ENCODE peak calls at places on chromosomes 13 and 19, in seven cellular contexts. K, G, M, N, U, X and V are unnamed samples. For H3K36me3, the result is how much of the 10 kb centered on the place peaks cover.

GRCh38 chr19:38433268-38433733 is at the start of gene RYR1:
- DNase-seq in U (peak), M (peak), N (no peak), G (no peak), K (peak), X (peak), V (peak)

GRCh38 chr19:2308114-2308556 is at the start of gene LINGO3:
- DNase-seq in U (no peak), G (no peak), N (no peak), X (no peak), M (no peak), K (no peak), V (no peak)

GRCh38 chr19:31389874-31390273 is 40.6 kb upstream of the TSHZ3 start:
- DNase-seq in G (no peak), K (no peak), U (no peak), N (no peak), X (no peak), M (no peak), V (no peak)

GRCh38 chr19:1811942-1812425 is at the start of gene ATP8B3:
- DNase-seq in N (no peak), X (no peak), U (peak), G (no peak), M (peak), K (no peak), V (no peak)

GRCh38 chr13:40164137-40164536 is 502.3 kb downstream of the FOXO1 start:
- DNase-seq in N (no peak), U (no peak), X (no peak), K (no peak), M (no peak), G (no peak), V (no peak)

GRCh38 chr13:88154001-88154400 is 482.8 kb downstream of the SLITRK5 start:
- DNase-seq in U (no peak), X (no peak), M (no peak), N (no peak), G (no peak), K (no peak), V (no peak)

GRCh38 chr13:46369506-46370268 is 17.4 kb downstream of the RUBCNL start:
- DNase-seq in G (no peak), K (no peak), X (no peak), U (no peak), M (no peak), N (no peak), V (no peak)

GRCh38 chr13:101127741-101128353 is 288.5 kb downstream of the NALCN start:
- DNase-seq in X (no peak), U (peak), K (no peak), G (no peak), N (no peak), M (no peak), V (no peak)

GRCh38 chr13:26759907-26760834 is at the start of gene GPR12:
- DNase-seq in K (no peak), G (no peak), X (no peak), U (no peak), N (no peak), M (no peak), V (no peak)

GRCh38 chr19:51372649-51373504 is at the start of gene NKG7:
- DNase-seq in K (no peak), M (peak), X (no peak), G (no peak), U (peak), N (no peak), V (no peak)

GRCh38 chr19:51503428-51503827 is 1.8 kb upstream of the SIGLEC12 start:
- DNase-seq in X (no peak), K (no peak), N (no peak), U (no peak), G (no peak), M (no peak), V (no peak)

GRCh38 chr19:48218964-48219363 is 36.7 kb downstream of the CARD8 start:
- DNase-seq in K (no peak), X (no peak), N (no peak), G (no peak), U (no peak), M (no peak), V (no peak)

GRCh38 chr13:49374585-49375290 is 69.1 kb downstream of the CAB39L start:
- DNase-seq in G (no peak), N (no peak), X (no peak), K (no peak), U (no peak), M (no peak), V (no peak)

GRCh38 chr13:49369876-49370275 is 74.0 kb downstream of the CAB39L start:
- DNase-seq in G (no peak), M (no peak), U (no peak), K (no peak), N (no peak), X (no peak), V (no peak)

GRCh38 chr13:49370390-49370789 is 73.5 kb downstream of the CAB39L start:
- DNase-seq in M (no peak), U (no peak), X (no peak), G (no peak), N (no peak), K (no peak), V (no peak)

GRCh38 chr13:49373699-49374098 is 70.2 kb downstream of the CAB39L start:
- DNase-seq in G (no peak), N (no peak), K (no peak), M (no peak), U (no peak), X (no peak), V (no peak)

GRCh38 chr13:49371943-49372636 is 71.8 kb downstream of the CAB39L start:
- DNase-seq in N (no peak), G (no peak), M (no peak), U (peak), X (no peak), K (no peak), V (no peak)
- H3K27ac ChIP-seq in N (no peak), G (peak), M (no peak), U (no peak), X (no peak), K (no peak), V (no peak)

GRCh38 chr19:56150358-56150757 is 9.3 kb downstream of the ZNF444 start:
- DNase-seq in N (no peak), G (no peak), U (no peak), X (no peak), M (no peak), K (no peak), V (no peak)

GRCh38 chr19:56155124-56155687 is 14.1 kb downstream of the ZNF444 start:
- DNase-seq in N (no peak), K (no peak), X (no peak), U (no peak), G (no peak), M (no peak), V (no peak)

GRCh38 chr19:56153507-56153906 is 12.4 kb downstream of the ZNF444 start:
- DNase-seq in X (no peak), N (no peak), K (no peak), U (no peak), G (no peak), M (no peak), V (no peak)

GRCh38 chr19:56149656-56150038 is 8.6 kb downstream of the ZNF444 start:
- DNase-seq in M (no peak), U (no peak), K (no peak), X (no peak), G (no peak), N (no peak), V (no peak)

DNA sequence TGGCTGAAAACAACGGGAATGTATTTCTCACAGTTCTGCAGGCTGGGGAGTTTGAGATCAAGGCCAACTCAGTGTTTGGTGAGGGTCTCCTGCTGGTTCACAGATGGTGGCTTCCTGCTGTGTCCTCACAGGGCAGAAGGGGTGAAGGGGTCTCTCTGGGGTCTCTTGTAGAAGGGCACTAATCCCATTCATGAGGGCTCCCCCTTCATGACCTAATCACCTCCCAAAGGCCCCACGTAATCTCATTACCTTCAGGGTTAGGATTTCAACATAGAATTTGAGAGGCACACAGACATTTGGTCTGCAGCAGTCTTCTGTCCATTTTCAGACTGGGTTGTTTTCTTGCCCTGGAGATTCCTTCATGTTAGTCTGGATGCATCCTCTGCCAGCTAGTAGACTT is 11.6 kb downstream of the ZNF444 start:
- DNase-seq in X (no peak), K (no peak), M (no peak), N (no peak), G (no peak), U (no peak), V (no peak)
- H3K36me3 ChIP-seq in X (under half), K (under half), M (under half), N (under half), G (half or more), U (under half), V (under half)

GRCh38 chr19:5540208-5540607 is 27.5 kb downstream of the TINCR start:
- DNase-seq in M (no peak), G (no peak), X (no peak), K (no peak), N (no peak), U (no peak), V (no peak)

GRCh38 chr19:5536337-5536894 is 31.3 kb downstream of the TINCR start:
- DNase-seq in M (no peak), G (no peak), K (peak), N (no peak), X (peak), U (no peak), V (no peak)

GRCh38 chr19:5537870-5538269 is 29.9 kb downstream of the TINCR start:
- DNase-seq in X (no peak), G (no peak), K (no peak), M (no peak), N (no peak), U (no peak), V (no peak)

GRCh38 chr19:5541456-5541855 is 26.3 kb downstream of the TINCR start:
- DNase-seq in G (no peak), K (no peak), X (no peak), U (no peak), M (no peak), N (no peak), V (no peak)

DNA sequence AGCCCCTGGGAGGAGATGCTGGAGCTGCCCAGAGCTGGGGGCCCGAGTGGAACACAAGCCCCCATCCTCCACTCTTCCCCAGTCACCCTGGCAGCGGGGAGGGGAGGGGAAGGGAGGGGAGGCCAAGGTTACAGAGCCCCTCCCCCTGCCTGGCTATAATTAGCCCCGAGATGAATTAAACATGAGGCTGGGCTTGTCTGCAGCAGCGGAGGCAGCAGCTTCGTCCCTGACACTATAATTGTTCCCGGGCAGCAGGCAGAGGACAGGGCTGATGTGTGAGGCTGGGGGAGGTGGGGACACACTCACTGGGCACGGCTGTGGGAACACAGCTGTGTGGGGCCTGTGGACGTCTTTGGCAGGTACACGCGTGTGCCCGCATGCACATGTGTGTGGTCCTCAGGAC is 28.3 kb downstream of the TINCR start:
- DNase-seq in G (no peak), K (no peak), X (no peak), N (no peak), M (no peak), U (no peak), V (no peak)
- H3K27ac ChIP-seq in G (no peak), K (no peak), X (no peak), N (no peak), M (no peak), U (no peak), V (no peak)

GRCh38 chr19:10667867-10668266 is 13.7 kb downstream of the ILF3 start:
- DNase-seq in X (no peak), N (no peak), U (no peak), K (no peak), M (no peak), G (no peak), V (no peak)

GRCh38 chr19:10669246-10669645 is 15.1 kb downstream of the ILF3 start:
- DNase-seq in M (no peak), G (no peak), K (no peak), X (no peak), N (no peak), U (no peak), V (no peak)

GRCh38 chr19:10670876-10671804 is 17.0 kb downstream of the ILF3 start:
- DNase-seq in N (no peak), G (no peak), U (no peak), K (no peak), M (no peak), X (no peak), V (no peak)

GRCh38 chr19:10672529-10673150 is 18.5 kb downstream of the ILF3 start:
- DNase-seq in G (no peak), K (no peak), X (no peak), U (no peak), N (no peak), M (no peak), V (no peak)

DNA sequence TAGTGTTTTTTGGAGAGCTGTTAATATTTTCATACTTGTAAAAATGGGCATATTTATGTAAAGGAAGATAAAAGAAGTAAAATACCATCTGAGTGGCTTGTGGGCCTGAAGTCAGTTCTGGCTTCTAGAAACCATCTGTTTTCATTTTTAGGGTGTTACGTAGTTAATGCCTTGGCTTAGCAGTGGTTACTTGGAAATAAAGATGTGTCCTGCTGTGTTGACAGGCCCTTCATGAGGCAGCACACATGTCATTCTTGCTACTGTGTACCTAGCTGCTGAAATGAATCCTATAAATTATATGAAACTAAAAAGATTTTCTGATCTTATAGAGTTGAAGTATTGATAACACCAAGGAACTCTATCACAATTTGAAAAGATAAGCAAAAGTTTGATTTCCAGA is 16.0 kb downstream of the ILF3 start:
- DNase-seq in M (no peak), X (no peak), U (no peak), K (no peak), G (no peak), N (no peak), V (no peak)
- H3K36me3 ChIP-seq in M (under half), X (under half), U (under half), K (under half), G (under half), N (under half), V (under half)

GRCh38 chr19:10708261-10708660 is 7.0 kb downstream of the QTRT1 start:
- DNase-seq in G (no peak), X (no peak), U (no peak), N (no peak), K (no peak), M (no peak), V (no peak)

GRCh38 chr19:10707440-10707839 is 6.2 kb downstream of the QTRT1 start:
- DNase-seq in X (no peak), K (no peak), N (no peak), M (no peak), G (no peak), U (no peak), V (no peak)

GRCh38 chr19:10712041-10712440 is 5.8 kb upstream of the DNM2 start:
- DNase-seq in X (no peak), N (no peak), G (no peak), M (no peak), U (no peak), K (no peak), V (peak)

GRCh38 chr19:10701955-10702307 is 692 bp downstream of the QTRT1 start:
- DNase-seq in X (no peak), N (no peak), M (no peak), U (peak), G (no peak), K (no peak), V (peak)

GRCh38 chr19:10706990-10707389 is 5.8 kb downstream of the QTRT1 start:
- DNase-seq in N (no peak), U (no peak), K (no peak), X (no peak), M (no peak), G (no peak), V (no peak)
- H3K27ac ChIP-seq in N (no peak), U (no peak), K (no peak), X (no peak), M (no peak), G (no peak), V (no peak)

DNA sequence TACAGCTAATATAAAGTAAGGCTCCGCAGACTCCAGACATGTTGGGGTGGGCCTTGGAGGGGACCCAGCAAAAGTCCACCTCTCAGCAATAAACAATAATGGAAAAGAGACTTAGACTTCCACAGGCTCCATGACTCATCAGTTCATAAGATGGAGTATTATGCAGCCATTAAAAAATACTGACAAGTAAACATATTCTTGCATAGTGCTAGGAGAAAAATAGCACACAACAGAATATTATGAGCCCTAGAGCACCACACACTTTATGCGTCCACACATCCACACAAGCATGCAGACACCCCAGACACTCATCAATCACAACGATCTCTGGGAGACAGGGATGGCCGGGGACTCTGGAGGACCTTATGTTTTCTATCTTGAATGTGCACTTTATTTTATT is 46.0 kb downstream of the PDCD5 start:
- DNase-seq in U (no peak), M (no peak), X (no peak), G (no peak), K (no peak), N (no peak), V (no peak)
- H3K36me3 ChIP-seq in U (half or more), M (under half), X (under half), G (half or more), K (under half), N (under half), V (under half)

GRCh38 chr19:46319620-46320019 is 22.8 kb downstream of the HIF3A start:
- DNase-seq in U (no peak), G (no peak), X (no peak), M (no peak), K (no peak), N (no peak), V (no peak)
- H3K27ac ChIP-seq in U (no peak), G (peak), X (peak), M (no peak), K (no peak), N (no peak), V (no peak)